ENCODE peak calls at places on chromosomes 4 and X, in six cellular contexts. X is stimulated activated CD8-positive, alpha-beta memory T cell treated with anti-CD3 and anti-CD28 coated beads, Interleukin-4, amount 100 ng/mL, for 24 hours; T is right lobe of liver; U is GM03348; O is dorsolateral prefrontal cortex; D is NCI-H2081. S is an unnamed sample.

GRCh38 chr4:8328456-8328855 is 58.9 kb downstream of the HTRA3 start:
- DNase-seq in X (no peak), T (no peak), U (no peak), O (no peak), D (no peak), S (no peak)

GRCh38 chr4:156888762-156889161 is 82.8 kb downstream of the PDGFC start:
- DNase-seq in X (no peak), T (no peak), U (peak), O (no peak), D (no peak), S (no peak)

GRCh38 chr4:35684755-35685154 is 559.6 kb downstream of the ARAP2 start:
- DNase-seq in X (no peak), T (no peak), U (no peak), O (no peak), D (no peak), S (no peak)

GRCh38 chr4:22739933-22740332 is 47.2 kb downstream of the GBA3 start:
- DNase-seq in X (no peak), T (peak), U (no peak), O (no peak), D (no peak), S (no peak)

GRCh38 chrX:41779058-41779564 is 55.1 kb downstream of the GPR82 start:
- DNase-seq in X (no peak), T (no peak), U (peak), O (no peak), D (peak), S (no peak)

GRCh38 chr4:174405923-174406322 is 116.4 kb downstream of the HPGD start:
- DNase-seq in X (no peak), T (no peak), U (no peak), O (no peak), D (no peak), S (no peak)

GRCh38 chr4:104826171-104826570 is 320.5 kb upstream of the TET2 start:
- DNase-seq in X (no peak), T (no peak), U (no peak), O (no peak), D (no peak), S (no peak)

GRCh38 chrX:48700951-48701653 is 4.6 kb downstream of the SUV39H1 start:
- DNase-seq in X (no peak), T (no peak), U (no peak), O (no peak), D (no peak), S (no peak)

GRCh38 chr4:3462790-3463415 is at the start of gene DOK7:
- DNase-seq in X (no peak), T (peak), U (peak), O (no peak), D (no peak), S (no peak)

GRCh38 chr4:10677796-10678497 is 6.6 kb downstream of the CLNK start:
- DNase-seq in X (no peak), T (no peak), U (no peak), O (no peak), D (no peak), S (no peak)

GRCh38 chr4:8130346-8131066 is 28.1 kb downstream of the ABLIM2 start:
- DNase-seq in X (no peak), T (no peak), U (no peak), O (no peak), D (peak), S (no peak)

GRCh38 chrX:106955004-106955772 is 35.0 kb downstream of the CLDN2 start:
- DNase-seq in X (no peak), T (no peak), U (peak), O (no peak), D (no peak), S (no peak)

GRCh38 chr4:84336964-84337705 is 162.0 kb downstream of the NKX6-1 start:
- DNase-seq in X (no peak), T (no peak), U (no peak), O (no peak), D (peak), S (no peak)

GRCh38 chr4:6241062-6241845 is 28.4 kb upstream of the WFS1 start:
- DNase-seq in X (no peak), T (no peak), U (no peak), O (no peak), D (no peak), S (no peak)

GRCh38 chrX:107563851-107564250 is 64.5 kb upstream of the PRPS1 start:
- DNase-seq in X (no peak), T (no peak), U (no peak), O (no peak), D (peak), S (no peak)

GRCh38 chr4:89298788-89299152 is 8.8 kb downstream of the GPRIN3 start:
- DNase-seq in X (no peak), T (no peak), U (peak), O (no peak), D (peak), S (no peak)